ENCODE peak calls at places on chromosomes 4 and X, in ten cellular contexts. J is cardiac muscle cell; H is progenitor cell of endocrine pancreas; X is breast epithelium; A is A549; G is left lung; K is GM12865; Y is choroid plexus epithelial cell; P is CD4-positive, alpha-beta T cell; E is transverse colon. W is an unnamed sample.

GRCh38 chr4:79695848-79696247 is 287.8 kb upstream of the GK2 start:
- DNase-seq in J (no peak), H (no peak), X (no peak), A (no peak), G (no peak), K (no peak), Y (no peak), P (no peak), E (no peak), W (no peak)

GRCh38 chr4:149371021-149371420 is 444.6 kb downstream of the IQCM start:
- DNase-seq in J (peak), H (no peak), X (no peak), A (peak), G (no peak), K (peak), Y (peak), P (no peak), E (peak), W (peak)

GRCh38 chr4:44425614-44426208 is 22.9 kb downstream of the KCTD8 start:
- DNase-seq in J (peak), H (no peak), X (no peak), A (peak), G (no peak), K (no peak), Y (peak), P (no peak), E (no peak), W (peak)

GRCh38 chr4:126687655-126688358 is 945.0 kb upstream of the INTU start:
- DNase-seq in J (peak), H (no peak), X (no peak), A (no peak), G (no peak), K (no peak), Y (no peak), P (no peak), E (no peak), W (no peak)

GRCh38 chr4:186685744-186686143 is 37.9 kb downstream of the FAT1 start:
- DNase-seq in J (peak), H (no peak), X (no peak), A (peak), G (no peak), K (no peak), Y (peak), P (no peak), E (no peak), W (peak)

GRCh38 chrX:1011632-1012283 is 200.7 kb downstream of the CRLF2 start:
- DNase-seq in J (no peak), H (no peak), X (no peak), A (no peak), G (no peak), K (no peak), Y (no peak), P (no peak), E (no peak), W (no peak)

GRCh38 chrX:152913915-152914314 is 16.0 kb downstream of the ZNF185 start:
- DNase-seq in J (no peak), H (no peak), X (no peak), A (no peak), G (no peak), K (no peak), Y (no peak), P (no peak), E (no peak), W (no peak)

GRCh38 chr4:55725057-55725456 is 89.0 kb upstream of the NMU start:
- DNase-seq in J (no peak), H (no peak), X (no peak), A (no peak), G (no peak), K (peak), Y (no peak), P (no peak), E (no peak), W (peak)

GRCh38 chr4:23022032-23022431 is 329.3 kb downstream of the GBA3 start:
- DNase-seq in J (peak), H (no peak), X (peak), A (peak), G (no peak), K (no peak), Y (peak), P (no peak), E (no peak), W (peak)

GRCh38 chr4:31059753-31060522 is 339.8 kb downstream of the PCDH7 start:
- DNase-seq in J (peak), H (no peak), X (no peak), A (no peak), G (no peak), K (no peak), Y (no peak), P (no peak), E (no peak), W (peak)

GRCh38 chrX:56228914-56229313 is 3.2 kb upstream of the KLF8 start:
- DNase-seq in J (no peak), H (no peak), X (no peak), A (no peak), G (no peak), K (no peak), Y (no peak), P (no peak), E (peak), W (peak)

GRCh38 chrX:10444204-10444603 is 176.2 kb downstream of the MID1 start:
- DNase-seq in J (no peak), H (no peak), X (no peak), A (peak), G (no peak), K (no peak), Y (peak), P (no peak), E (no peak), W (no peak)

GRCh38 chrX:24343719-24344118 is 16.7 kb upstream of the SUPT20HL1 start:
- DNase-seq in J (peak), H (no peak), X (no peak), A (no peak), G (no peak), K (peak), Y (no peak), P (no peak), E (no peak), W (no peak)

GRCh38 chr4:173243321-173243720 is 74.7 kb downstream of the GALNT7 start:
- DNase-seq in J (peak), H (no peak), X (no peak), A (peak), G (no peak), K (no peak), Y (peak), P (no peak), E (no peak), W (peak)

GRCh38 chrX:132883358-132883908 is 75.0 kb downstream of the HS6ST2 start:
- DNase-seq in J (no peak), H (no peak), X (no peak), A (no peak), G (no peak), K (no peak), Y (no peak), P (no peak), E (no peak), W (no peak)

GRCh38 chrX:138157850-138158249 is 553.7 kb downstream of the FGF13 start:
- DNase-seq in J (no peak), H (no peak), X (no peak), A (no peak), G (no peak), K (no peak), Y (no peak), P (no peak), E (no peak), W (no peak)

GRCh38 chrX:23483396-23483795 is 148.7 kb downstream of the PTCHD1 start:
- DNase-seq in J (no peak), H (no peak), X (no peak), A (no peak), G (no peak), K (peak), Y (no peak), P (no peak), E (no peak), W (no peak)

GRCh38 chr4:79848329-79848728 is 224.7 kb downstream of the ANTXR2 start:
- DNase-seq in J (no peak), H (no peak), X (no peak), A (no peak), G (no peak), K (no peak), Y (no peak), P (no peak), E (no peak), W (peak)

GRCh38 chrX:5068550-5068949 is 1160.1 kb downstream of the NLGN4X start:
- DNase-seq in J (no peak), H (no peak), X (no peak), A (no peak), G (no peak), K (no peak), Y (no peak), P (no peak), E (no peak), W (peak)

GRCh38 chrX:134484039-134484438 is 24.1 kb downstream of the HPRT1 start:
- DNase-seq in J (peak), H (no peak), X (no peak), A (peak), G (no peak), K (peak), Y (peak), P (no peak), E (no peak), W (peak)
- TF ChIP-seq CTCF in J (peak), H (peak), X (no peak), A (peak), G (peak), K (peak), Y (peak), P (peak), E (peak), W (peak)

GRCh38 chr4:150814873-150815272 is 200.2 kb downstream of the LRBA start:
- DNase-seq in J (no peak), H (no peak), X (no peak), A (no peak), G (no peak), K (no peak), Y (peak), P (no peak), E (no peak), W (no peak)
- TF ChIP-seq CTCF in J (peak), H (no peak), X (no peak), A (no peak), G (no peak), K (no peak), Y (no peak), P (peak), E (no peak), W (no peak)

DNA sequence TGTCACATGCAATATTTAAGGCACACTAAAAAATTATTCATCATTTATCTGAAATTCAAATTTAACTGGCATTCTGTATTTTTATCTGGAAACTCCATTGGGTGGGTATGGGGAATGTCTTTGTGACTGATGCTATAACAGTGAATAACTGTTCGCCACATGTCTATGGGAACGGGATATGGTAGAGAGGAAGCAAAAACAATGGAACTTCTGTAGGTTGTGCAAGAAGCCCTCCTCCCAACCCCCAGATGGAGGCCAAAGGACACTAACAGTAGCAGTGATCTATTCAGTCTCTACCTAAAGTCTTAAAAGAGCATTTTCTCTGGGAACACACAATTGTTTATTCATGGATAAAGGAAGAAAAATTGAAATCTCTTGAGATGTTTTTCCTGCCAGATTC is 57.1 kb upstream of the PLAC8 start:
- DNase-seq in J (peak), H (no peak), X (no peak), A (no peak), G (no peak), K (no peak), Y (no peak), P (no peak), E (no peak), W (no peak)
- TF ChIP-seq CTCF in J (no peak), H (no peak), X (no peak), A (no peak), G (no peak), K (no peak), Y (no peak), P (no peak), E (no peak), W (no peak)

GRCh38 chrX:106401965-106402559 is 209.7 kb upstream of the RADX start:
- DNase-seq in J (no peak), H (no peak), X (no peak), A (no peak), G (no peak), K (no peak), Y (no peak), P (no peak), E (peak), W (no peak)

GRCh38 chrX:106404512-106404911 is 207.3 kb upstream of the RADX start:
- DNase-seq in J (no peak), H (no peak), X (no peak), A (no peak), G (no peak), K (no peak), Y (peak), P (no peak), E (no peak), W (peak)
- TF ChIP-seq CTCF in J (peak), H (peak), X (no peak), A (no peak), G (no peak), K (no peak), Y (peak), P (no peak), E (no peak), W (peak)

DNA sequence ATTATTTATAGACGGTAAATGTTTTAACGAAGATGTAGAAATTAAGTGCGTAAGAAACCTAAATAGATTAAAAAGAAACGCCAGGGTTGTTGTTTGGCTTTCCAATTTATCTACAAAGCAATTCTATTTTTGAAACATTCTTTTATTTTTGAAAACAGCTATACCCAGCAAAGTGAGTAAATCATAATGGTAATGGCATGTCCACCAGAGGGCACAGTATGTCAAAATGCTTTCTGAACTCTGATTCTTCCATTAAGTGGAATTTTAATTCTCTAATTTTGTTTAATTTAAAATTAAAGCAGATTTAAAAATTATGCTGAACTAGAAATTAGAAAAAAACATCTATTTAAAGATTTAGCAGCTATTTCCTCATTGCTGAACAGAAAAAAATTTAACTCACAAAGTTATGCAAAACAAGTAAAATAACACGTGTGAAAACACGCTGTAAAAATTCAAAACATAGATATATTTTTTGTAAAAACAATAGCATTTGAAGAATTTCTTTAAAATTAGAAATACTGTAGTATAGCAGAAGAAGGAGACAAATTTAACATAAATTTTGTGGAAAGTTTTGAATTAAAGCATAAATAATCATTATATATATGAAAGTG is 26.5 kb downstream of the RASSF6 start:
- DNase-seq in J (peak), H (no peak), X (no peak), A (peak), G (no peak), K (peak), Y (peak), P (no peak), E (no peak), W (peak)
- TF ChIP-seq CTCF in J (peak), H (peak), X (peak), A (peak), G (peak), K (peak), Y (peak), P (peak), E (peak), W (peak)

DNA sequence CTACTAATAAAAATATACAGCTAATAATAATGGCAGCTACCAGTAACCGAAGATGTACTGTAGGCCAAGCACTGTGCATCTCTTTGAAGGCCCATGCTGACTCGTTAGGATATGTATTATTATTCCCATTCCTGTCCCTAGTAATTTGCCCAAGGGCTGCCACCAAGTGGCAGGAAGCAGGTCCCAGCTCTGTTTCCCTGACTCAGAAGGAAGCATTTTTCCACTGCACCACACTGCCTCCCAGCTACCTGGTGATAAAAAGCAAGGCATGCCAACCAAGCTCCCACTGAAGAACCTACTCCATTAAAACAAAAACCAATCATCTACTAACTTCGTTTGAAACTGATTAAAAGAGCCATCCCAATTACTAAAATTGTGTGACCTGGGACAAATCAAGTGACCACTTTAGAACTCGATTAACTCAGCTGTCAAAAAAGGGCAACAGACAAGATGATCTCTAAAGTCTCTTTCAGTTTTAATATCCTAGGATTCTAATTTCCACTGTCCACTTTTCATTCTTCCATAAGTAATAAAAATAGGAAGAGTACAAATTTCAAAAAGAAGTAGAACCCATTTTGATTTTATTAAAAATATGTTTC is 24.3 kb upstream of the PGM2 start:
- DNase-seq in J (peak), H (peak), X (peak), A (peak), G (peak), K (no peak), Y (peak), P (no peak), E (peak), W (peak)
- TF ChIP-seq CTCF in J (peak), H (peak), X (no peak), A (peak), G (peak), K (no peak), Y (peak), P (no peak), E (peak), W (peak)

GRCh38 chrX:65524139-65524538 is 10.4 kb downstream of the LAS1L start:
- DNase-seq in J (no peak), H (no peak), X (no peak), A (no peak), G (no peak), K (no peak), Y (no peak), P (no peak), E (no peak), W (no peak)
- TF ChIP-seq CTCF in J (no peak), H (no peak), X (no peak), A (no peak), G (no peak), K (no peak), Y (no peak), P (no peak), E (no peak), W (no peak)

GRCh38 chr4:7394184-7394575 is 40.5 kb downstream of the PSAPL1 start:
- DNase-seq in J (no peak), H (no peak), X (peak), A (no peak), G (peak), K (no peak), Y (no peak), P (no peak), E (no peak), W (no peak)

GRCh38 chr4:7391637-7392437 is 42.9 kb downstream of the PSAPL1 start:
- DNase-seq in J (no peak), H (no peak), X (peak), A (no peak), G (peak), K (no peak), Y (no peak), P (no peak), E (no peak), W (no peak)

GRCh38 chr4:7390906-7391636 is 43.7 kb downstream of the PSAPL1 start:
- DNase-seq in J (no peak), H (no peak), X (peak), A (no peak), G (peak), K (no peak), Y (no peak), P (no peak), E (no peak), W (no peak)

GRCh38 chr4:7393491-7394183 is 41.1 kb downstream of the PSAPL1 start:
- DNase-seq in J (no peak), H (no peak), X (peak), A (no peak), G (peak), K (no peak), Y (no peak), P (no peak), E (no peak), W (no peak)

DNA sequence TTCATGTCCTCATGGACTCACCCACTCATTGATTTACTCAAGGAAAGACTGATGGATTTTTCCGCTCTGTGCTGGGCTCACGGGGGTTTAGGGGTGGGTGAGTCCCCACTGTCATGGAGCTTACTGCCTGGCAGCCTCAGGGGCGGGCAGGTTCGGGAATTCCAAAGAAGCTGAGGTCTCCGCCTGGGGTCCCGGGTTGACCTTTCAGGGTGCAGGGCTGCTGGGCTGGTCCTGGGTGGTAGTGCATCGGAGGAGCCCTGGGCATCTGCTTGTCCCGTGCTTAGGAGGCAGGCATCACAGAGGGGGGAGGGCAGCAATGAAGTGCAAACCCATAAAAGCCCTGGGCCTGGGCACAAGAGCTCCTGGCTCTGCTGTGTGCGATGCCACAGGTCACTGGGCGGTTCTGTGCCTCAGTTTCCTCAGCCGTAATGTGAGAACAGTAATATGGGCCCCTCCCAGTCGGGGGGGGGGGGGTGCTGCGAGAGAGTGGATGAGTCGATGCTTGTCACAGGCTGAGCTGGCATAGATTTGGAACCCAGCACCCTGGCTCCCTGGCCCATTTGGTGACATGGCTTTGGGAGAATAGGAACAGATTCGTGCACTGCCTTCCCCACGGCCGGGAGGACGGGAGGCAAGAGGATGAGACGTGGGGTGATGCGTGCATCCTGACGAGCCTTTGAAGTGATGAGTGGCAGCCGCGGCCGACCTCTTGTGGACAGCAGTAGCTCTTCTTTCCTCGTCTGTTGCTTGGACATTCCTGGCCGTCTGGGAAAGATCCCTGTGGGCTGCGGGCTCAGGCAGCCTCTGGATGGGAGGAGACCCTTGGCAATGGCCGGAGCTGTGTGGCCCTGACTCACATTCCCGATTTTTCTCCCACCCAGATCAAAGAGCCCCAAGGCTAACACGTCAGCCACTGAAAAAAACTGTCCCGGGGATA is 42.0 kb downstream of the PSAPL1 start:
- DNase-seq in J (peak), H (no peak), X (peak), A (no peak), G (peak), K (no peak), Y (peak), P (no peak), E (no peak), W (no peak)
- TF ChIP-seq CTCF in J (peak), H (no peak), X (no peak), A (no peak), G (no peak), K (no peak), Y (peak), P (no peak), E (no peak), W (no peak)

W was measured in epithelial cell of esophagus.